ENCODE peak calls at places on chromosomes 3 and 15, in five cellular contexts. T is activated CD8-positive, alpha-beta memory T cell treated with anti-CD3 and anti-CD28 coated beads for 24 hours; S is H4; E is NCI-H1436; X is PC-3. C is an unnamed sample.

GRCh38 chr3:72336821-72337479 is 511.3 kb downstream of the SHQ1 start:
- DNase-seq in T (no peak), S (peak), E (peak), X (peak), C (peak)

GRCh38 chr3:180048108-180048507 is 11.4 kb upstream of the PEX5L start:
- DNase-seq in T (no peak), S (no peak), E (no peak), X (no peak), C (no peak)

GRCh38 chr3:122959339-122959738 is 68.2 kb downstream of the SEMA5B start:
- DNase-seq in T (no peak), S (no peak), E (no peak), X (no peak), C (no peak)

GRCh38 chr3:13110678-13111116 is 37.5 kb upstream of the IQSEC1 start:
- DNase-seq in T (no peak), S (peak), E (no peak), X (peak), C (peak)

GRCh38 chr3:170144437-170144843 is 37.1 kb downstream of the PHC3 start:
- DNase-seq in T (no peak), S (no peak), E (no peak), X (no peak), C (peak)

GRCh38 chr15:25181290-25182097 is 226.7 kb downstream of the SNRPN start:
- DNase-seq in T (peak), S (no peak), E (no peak), X (no peak), C (no peak)

GRCh38 chr15:74133071-74133702 is 2.8 kb downstream of the ISLR2 start:
- DNase-seq in T (peak), S (no peak), E (no peak), X (no peak), C (peak)

GRCh38 chr15:40330368-40330836 is 6.9 kb downstream of the INAFM2 start:
- DNase-seq in T (no peak), S (no peak), E (peak), X (peak), C (peak)

GRCh38 chr3:194003128-194004057 is 132.6 kb upstream of the HES1 start:
- DNase-seq in T (no peak), S (peak), E (peak), X (peak), C (peak)

GRCh38 chr15:98876461-98877369 is 130.9 kb downstream of the PGPEP1L start:
- DNase-seq in T (no peak), S (no peak), E (no peak), X (no peak), C (no peak)

GRCh38 chr15:45143056-45143455 is 13.3 kb downstream of the DUOX1 start:
- DNase-seq in T (no peak), S (no peak), E (no peak), X (no peak), C (no peak)

GRCh38 chr3:194617058-194617671 is 16.1 kb downstream of the TMEM44 start:
- DNase-seq in T (no peak), S (no peak), E (no peak), X (no peak), C (no peak)

GRCh38 chr3:36678216-36679013 is 85.9 kb downstream of the DCLK3 start:
- DNase-seq in T (no peak), S (no peak), E (no peak), X (peak), C (peak)